ENCODE peak calls at places on chromosomes 1 and 21, in four cellular contexts. One of them, this sample, is unnamed.

GRCh38 chr21:32484706-32485380 is 72.3 kb downstream of the EVA1C start:
- DNase-seq in dermis microvascular lymphatic vessel endothelial cell: no peak
- DNase-seq in WTC11: no peak
- DNase-seq in uterus: no peak
- DNase-seq in this sample: no peak

GRCh38 chr1:161958425-161958824 is 65.2 kb downstream of the OLFML2B start:
- DNase-seq in uterus: no peak
- DNase-seq in dermis microvascular lymphatic vessel endothelial cell: no peak
- DNase-seq in WTC11: no peak
- DNase-seq in this sample: no peak

GRCh38 chr1:28064064-28064463 is 24.3 kb downstream of the EYA3 start:
- DNase-seq in WTC11: no peak
- DNase-seq in dermis microvascular lymphatic vessel endothelial cell: peak
- DNase-seq in uterus: no peak
- DNase-seq in this sample: no peak

GRCh38 chr1:226798427-226799411 is 59.6 kb upstream of the ITPKB start:
- DNase-seq in dermis microvascular lymphatic vessel endothelial cell: peak
- DNase-seq in WTC11: no peak
- DNase-seq in uterus: no peak
- DNase-seq in this sample: no peak

GRCh38 chr1:7313081-7313546 is 458.0 kb upstream of the VAMP3 start:
- DNase-seq in dermis microvascular lymphatic vessel endothelial cell: no peak
- DNase-seq in uterus: no peak
- DNase-seq in WTC11: no peak
- DNase-seq in this sample: peak

GRCh38 chr1:39076127-39076798 is 50.1 kb downstream of the NDUFS5 start:
- DNase-seq in WTC11: no peak
- DNase-seq in dermis microvascular lymphatic vessel endothelial cell: peak
- DNase-seq in uterus: peak
- DNase-seq in this sample: peak

GRCh38 chr1:210796421-210796820 is 337.5 kb downstream of the KCNH1 start:
- DNase-seq in WTC11: no peak
- DNase-seq in dermis microvascular lymphatic vessel endothelial cell: no peak
- DNase-seq in uterus: no peak
- DNase-seq in this sample: no peak

GRCh38 chr1:197468581-197469175 is 200.6 kb downstream of the CRB1 start:
- DNase-seq in uterus: no peak
- DNase-seq in dermis microvascular lymphatic vessel endothelial cell: no peak
- DNase-seq in WTC11: no peak
- DNase-seq in this sample: no peak

GRCh38 chr1:197423006-197423405 is 155.0 kb downstream of the CRB1 start:
- DNase-seq in dermis microvascular lymphatic vessel endothelial cell: no peak
- DNase-seq in WTC11: no peak
- DNase-seq in uterus: no peak
- DNase-seq in this sample: peak

GRCh38 chr1:48823161-48823560 is 46.5 kb upstream of the BEND5 start:
- DNase-seq in dermis microvascular lymphatic vessel endothelial cell: no peak
- DNase-seq in uterus: no peak
- DNase-seq in WTC11: no peak
- DNase-seq in this sample: peak

GRCh38 chr1:109478806-109479205 is 4.9 kb upstream of the ATXN7L2 start:
- DNase-seq in uterus: no peak
- DNase-seq in dermis microvascular lymphatic vessel endothelial cell: no peak
- DNase-seq in WTC11: peak
- DNase-seq in this sample: peak

GRCh38 chr1:178037510-178038253 is 56.2 kb upstream of the RASAL2 start:
- DNase-seq in WTC11: peak
- DNase-seq in dermis microvascular lymphatic vessel endothelial cell: peak
- DNase-seq in uterus: peak
- DNase-seq in this sample: peak

GRCh38 chr1:158017800-158018595 is 24.6 kb downstream of the KIRREL1 start:
- DNase-seq in dermis microvascular lymphatic vessel endothelial cell: no peak
- DNase-seq in uterus: no peak
- DNase-seq in WTC11: no peak
- DNase-seq in this sample: peak

GRCh38 chr1:198520524-198521254 is 19.8 kb downstream of the ATP6V1G3 start:
- DNase-seq in dermis microvascular lymphatic vessel endothelial cell: no peak
- DNase-seq in uterus: no peak
- DNase-seq in WTC11: no peak
- DNase-seq in this sample: no peak

GRCh38 chr1:6523566-6523965 is 30.7 kb downstream of the NOL9 start:
- DNase-seq in dermis microvascular lymphatic vessel endothelial cell: peak
- DNase-seq in uterus: no peak
- DNase-seq in WTC11: peak
- DNase-seq in this sample: peak